ENCODE peak calls at places on chromosomes 6 and 20, in seven cellular contexts. L is Peyer's patch, E is testis, V is adrenal gland, G is prostate gland, M is spleen, D is uterus. P is an unnamed sample. For H3K4me1, the result is how much of the 10 kb centered on the place peaks cover.

GRCh38 chr6:101776919-101777350 is 383.4 kb downstream of the GRIK2 start:
- DNase-seq in L (no peak), E (no peak), V (no peak), G (no peak), M (no peak), D (no peak), P (no peak)

GRCh38 chr20:9294081-9294480 is 220.3 kb upstream of the LAMP5 start:
- DNase-seq in L (no peak), E (no peak), V (no peak), G (no peak), M (no peak), D (no peak), P (no peak)

GRCh38 chr6:89689732-89690131 is 51.2 kb upstream of the LYRM2 start:
- DNase-seq in L (no peak), E (peak), V (peak), G (no peak), M (no peak), D (no peak), P (no peak)

GRCh38 chr20:50482396-50482890 is 27.7 kb upstream of the PTPN1 start:
- DNase-seq in L (no peak), E (no peak), V (no peak), G (no peak), M (no peak), D (no peak), P (no peak)

GRCh38 chr20:4435671-4436070 is 286.0 kb upstream of the PRND start:
- DNase-seq in L (no peak), E (no peak), V (no peak), G (no peak), M (no peak), D (no peak), P (no peak)

GRCh38 chr20:57659131-57659788 is 39.0 kb upstream of the ZBP1 start:
- DNase-seq in L (no peak), E (peak), V (peak), G (peak), M (peak), D (peak), P (no peak)

GRCh38 chr20:47011984-47012383 is 117.3 kb downstream of the EYA2 start:
- DNase-seq in L (no peak), E (no peak), V (no peak), G (no peak), M (peak), D (no peak), P (no peak)

GRCh38 chr6:26455357-26455970 is 2.3 kb upstream of the BTN2A1 start:
- DNase-seq in L (no peak), E (no peak), V (no peak), G (no peak), M (no peak), D (no peak), P (no peak)

GRCh38 chr6:128574413-128574812 is 54.0 kb upstream of the PTPRK start:
- DNase-seq in L (no peak), E (no peak), V (no peak), G (no peak), M (no peak), D (no peak), P (no peak)

GRCh38 chr6:3940703-3941102 is 91.5 kb downstream of the FAM50B start:
- DNase-seq in L (no peak), E (no peak), V (no peak), G (no peak), M (no peak), D (no peak), P (no peak)

GRCh38 chr6:13711384-13711725 is 280 bp downstream of the RANBP9 start:
- DNase-seq in L (peak), E (no peak), V (peak), G (no peak), M (peak), D (no peak), P (no peak)

GRCh38 chr20:7843613-7844012 is 96.6 kb downstream of the HAO1 start:
- DNase-seq in L (no peak), E (no peak), V (no peak), G (no peak), M (no peak), D (peak), P (no peak)

GRCh38 chr6:8627085-8627861 is 191.9 kb upstream of the SLC35B3 start:
- DNase-seq in L (no peak), E (no peak), V (no peak), G (peak), M (no peak), D (no peak), P (no peak)

GRCh38 chr6:125107896-125108295 is 45.7 kb upstream of the TPD52L1 start:
- DNase-seq in L (no peak), E (no peak), V (no peak), G (no peak), M (no peak), D (no peak), P (no peak)

GRCh38 chr20:51446656-51447055 is 95.9 kb downstream of the NFATC2 start:
- DNase-seq in L (no peak), E (no peak), V (peak), G (no peak), M (peak), D (peak), P (no peak)

GRCh38 chr6:71851214-71851613 is 35.1 kb upstream of the RIMS1 start:
- DNase-seq in L (no peak), E (no peak), V (no peak), G (no peak), M (no peak), D (no peak), P (no peak)

GRCh38 chr6:4653141-4653540 is 123.1 kb upstream of the CDYL start:
- DNase-seq in L (no peak), E (no peak), V (no peak), G (no peak), M (no peak), D (no peak), P (no peak)

GRCh38 chr6:161368514-161368913 is 94.7 kb upstream of the AGPAT4 start:
- DNase-seq in L (no peak), E (no peak), V (no peak), G (no peak), M (no peak), D (no peak), P (no peak)

GRCh38 chr6:122749451-122750050 is 30.0 kb upstream of the FABP7 start:
- DNase-seq in L (no peak), E (no peak), V (no peak), G (no peak), M (no peak), D (no peak), P (no peak)

GRCh38 chr6:3540980-3541379 is 84.1 kb upstream of the SLC22A23 start:
- DNase-seq in L (no peak), E (no peak), V (no peak), G (no peak), M (no peak), D (no peak), P (no peak)

GRCh38 chr20:1943267-1944002 is 48.2 kb downstream of the SIRPA start:
- DNase-seq in L (no peak), E (no peak), V (peak), G (no peak), M (peak), D (no peak), P (no peak)

GRCh38 chr6:96899599-96899998 is 1.9 kb upstream of the NDUFAF4 start:
- DNase-seq in L (no peak), E (no peak), V (no peak), G (no peak), M (no peak), D (no peak), P (no peak)

GRCh38 chr6:95496769-95497426 is 80.4 kb upstream of the MANEA start:
- DNase-seq in L (no peak), E (no peak), V (no peak), G (no peak), M (no peak), D (no peak), P (no peak)

GRCh38 chr6:168343239-168344167 is 23.9 kb upstream of the DACT2 start:
- DNase-seq in L (no peak), E (no peak), V (no peak), G (no peak), M (no peak), D (no peak), P (no peak)

GRCh38 chr6:145963216-145964068 is 716 bp downstream of the SHPRH start:
- DNase-seq in L (peak), E (peak), V (no peak), G (peak), M (no peak), D (no peak), P (peak)

DNA sequence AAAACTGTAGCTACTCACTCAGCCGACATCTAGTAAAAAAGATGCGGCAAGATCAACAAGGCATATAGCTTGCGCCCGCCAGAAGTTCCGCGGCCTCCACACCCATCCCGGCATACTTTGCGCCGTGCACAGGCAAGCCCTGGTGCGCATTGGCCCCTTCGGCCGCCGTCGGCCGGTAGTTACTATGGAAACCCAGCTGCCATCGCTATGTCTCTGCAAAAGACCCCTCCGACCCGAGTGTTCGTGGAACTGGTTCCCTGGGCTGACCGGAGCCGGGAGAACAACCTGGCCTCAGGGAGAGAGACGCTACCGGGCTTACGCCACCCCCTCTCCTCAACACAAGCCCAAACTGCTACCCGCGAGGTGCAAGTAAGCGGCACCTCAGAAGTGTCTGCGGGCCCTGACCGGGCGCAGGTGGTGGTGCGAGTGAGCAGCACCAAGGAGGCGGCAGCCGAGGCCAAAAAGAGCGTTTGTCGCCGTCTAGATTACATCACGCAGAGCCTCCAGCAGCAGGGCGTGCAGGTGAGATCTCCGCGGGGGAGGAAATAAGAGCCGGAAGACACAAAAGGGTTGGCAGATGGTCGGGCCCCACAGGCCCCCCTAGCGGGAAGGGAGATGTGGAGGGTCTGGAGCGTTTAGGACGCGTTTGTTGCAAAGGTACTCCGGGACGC is at the start of gene IRAK1BP1:
- DNase-seq in L (peak), E (peak), V (peak), G (peak), M (peak), D (peak), P (peak)
- TF ChIP-seq POLR2A in L (no peak), E (no peak), V (no peak), G (no peak), M (no peak), D (no peak), P (no peak)

GRCh38 chr20:16100767-16101166 is 472.5 kb downstream of the KIF16B start:
- DNase-seq in L (no peak), E (no peak), V (no peak), G (no peak), M (no peak), D (no peak), P (no peak)

GRCh38 chr20:16100111-16100510 is 473.1 kb downstream of the KIF16B start:
- DNase-seq in L (no peak), E (no peak), V (no peak), G (no peak), M (no peak), D (no peak), P (no peak)

GRCh38 chr20:16107172-16107870 is 465.9 kb downstream of the KIF16B start:
- DNase-seq in L (no peak), E (peak), V (no peak), G (no peak), M (peak), D (no peak), P (no peak)

GRCh38 chr20:16106191-16106849 is 466.9 kb downstream of the KIF16B start:
- DNase-seq in L (no peak), E (no peak), V (peak), G (no peak), M (no peak), D (no peak), P (no peak)

DNA sequence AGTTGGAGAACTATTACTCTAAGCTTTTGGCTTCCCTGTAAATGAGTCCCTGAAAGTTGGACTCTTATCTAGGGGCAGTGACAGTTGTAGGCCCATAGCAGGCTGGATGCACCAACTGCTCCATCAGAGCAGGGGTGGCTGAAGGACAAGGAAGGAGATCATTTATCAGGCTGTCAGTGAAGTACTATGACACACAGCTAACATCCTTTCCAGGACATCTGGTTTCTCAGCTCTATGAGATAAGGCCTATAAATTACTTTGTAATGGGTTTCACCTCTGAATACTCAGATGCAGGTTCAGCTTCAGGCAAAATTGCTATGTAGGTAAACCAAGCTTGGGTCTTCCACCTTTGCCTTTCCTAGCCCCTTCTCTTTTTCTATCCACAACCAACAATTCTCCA is 468.5 kb downstream of the KIF16B start:
- DNase-seq in L (no peak), E (no peak), V (peak), G (no peak), M (no peak), D (no peak), P (no peak)
- H3K4me1 ChIP-seq in L (under half), E (under half), V (under half), G (under half), M (under half), D (under half), P (under half)

GRCh38 chr6:133837801-133838349 is 51.0 kb upstream of the TCF21 start:
- DNase-seq in L (peak), E (peak), V (no peak), G (peak), M (peak), D (peak), P (no peak)
- H3K4me3 ChIP-seq in L (no peak), E (peak), V (no peak), G (peak), M (no peak), D (peak), P (peak)

GRCh38 chr6:30740993-30741784 is 1.3 kb downstream of the FLOT1 start:
- DNase-seq in L (no peak), E (no peak), V (peak), G (no peak), M (no peak), D (no peak), P (no peak)
- TF ChIP-seq POLR2A in L (no peak), E (no peak), V (no peak), G (no peak), M (no peak), D (no peak), P (no peak)

GRCh38 chr6:16688984-16689636 is 72.2 kb downstream of the ATXN1 start:
- DNase-seq in L (no peak), E (no peak), V (no peak), G (no peak), M (no peak), D (no peak), P (no peak)
- H3K4me1 ChIP-seq in L (under half), E (under half), V (under half), G (under half), M (half or more), D (under half), P (under half)

GRCh38 chr20:11912664-11913415 is 4.9 kb upstream of the BTBD3 start:
- DNase-seq in L (no peak), E (no peak), V (no peak), G (no peak), M (no peak), D (no peak), P (no peak)
- H3K4me3 ChIP-seq in L (no peak), E (no peak), V (no peak), G (no peak), M (no peak), D (no peak), P (no peak)

GRCh38 chr6:50455029-50455428 is 258.3 kb upstream of the TFAP2D start:
- DNase-seq in L (no peak), E (no peak), V (no peak), G (no peak), M (no peak), D (no peak), P (no peak)
- TF ChIP-seq POLR2A in L (no peak), E (no peak), V (no peak), G (no peak), M (no peak), D (no peak), P (no peak)

GRCh38 chr6:17002123-17002522 is 99.7 kb upstream of the STMND1 start:
- DNase-seq in L (no peak), E (no peak), V (no peak), G (no peak), M (no peak), D (no peak), P (no peak)

GRCh38 chr6:17004269-17004668 is 97.6 kb upstream of the STMND1 start:
- DNase-seq in L (no peak), E (no peak), V (no peak), G (no peak), M (no peak), D (no peak), P (no peak)

GRCh38 chr6:16999486-17000436 is 102.1 kb upstream of the STMND1 start:
- DNase-seq in L (no peak), E (no peak), V (no peak), G (peak), M (no peak), D (no peak), P (no peak)

GRCh38 chr6:17001188-17001587 is 100.7 kb upstream of the STMND1 start:
- DNase-seq in L (no peak), E (no peak), V (no peak), G (no peak), M (no peak), D (no peak), P (no peak)
- H3K4me1 ChIP-seq in L (under half), E (under half), V (under half), G (under half), M (under half), D (under half), P (under half)

P was measured in esophagus squamous epithelium.